ENCODE peak calls at places on chromosomes 7 and 10, in four cellular contexts. One of them, this sample, is unnamed.
A peak's percentile ranks its signal among the peaks of the same experiment; 100 is the strongest.

GRCh38 chr10:75932921-75933320 is 501.5 kb downstream of the LRMDA start:
- DNase-seq in WTC11: no peak
- DNase-seq in K562: no peak
- DNase-seq in HepG2: no peak
- DNase-seq in this sample: no peak

GRCh38 chr7:81871606-81872265 is 101.9 kb upstream of the HGF start:
- DNase-seq in WTC11: no peak
- DNase-seq in K562: no peak
- DNase-seq in HepG2: no peak
- DNase-seq in this sample: peak; percentile 5

GRCh38 chr10:48667960-48668541 is 16.6 kb upstream of the WDFY4 start:
- DNase-seq in WTC11: no peak
- DNase-seq in K562: no peak
- DNase-seq in HepG2: no peak
- DNase-seq in this sample: no peak

GRCh38 chr10:104254493-104255243 is at the start of gene GSTO1:
- DNase-seq in WTC11: peak; percentile 65
- DNase-seq in K562: peak; percentile 66
- DNase-seq in HepG2: peak; percentile 35
- DNase-seq in this sample: peak; percentile 86

GRCh38 chr7:130491841-130492518 is at the start of gene MEST:
- DNase-seq in WTC11: peak; percentile 51
- DNase-seq in K562: no peak
- DNase-seq in HepG2: no peak
- DNase-seq in this sample: peak; percentile 80

GRCh38 chr10:133567119-133567518 is 1.7 kb upstream of the SYCE1 start:
- DNase-seq in WTC11: no peak
- DNase-seq in K562: no peak
- DNase-seq in HepG2: no peak
- DNase-seq in this sample: no peak

GRCh38 chr10:11515596-11516418 is 95.6 kb downstream of the USP6NL start:
- DNase-seq in WTC11: peak; percentile 41
- DNase-seq in K562: peak; percentile 47
- DNase-seq in HepG2: peak; percentile 68
- DNase-seq in this sample: peak; percentile 55

GRCh38 chr7:142301299-142301698 is 43.4 kb upstream of the PRSS58 start:
- DNase-seq in WTC11: no peak
- DNase-seq in K562: no peak
- DNase-seq in HepG2: no peak
- DNase-seq in this sample: no peak

GRCh38 chr10:132891313-132891712 is 51.1 kb downstream of the CFAP46 start:
- DNase-seq in WTC11: no peak
- DNase-seq in K562: no peak
- DNase-seq in HepG2: no peak
- DNase-seq in this sample: no peak

GRCh38 chr7:148340438-148340837 is 250.1 kb upstream of the C7orf33 start:
- DNase-seq in WTC11: no peak
- DNase-seq in K562: no peak
- DNase-seq in HepG2: no peak
- DNase-seq in this sample: no peak

GRCh38 chr7:130843703-130844102 is 109.7 kb upstream of the KLF14 start:
- DNase-seq in WTC11: no peak
- DNase-seq in K562: no peak
- DNase-seq in HepG2: no peak
- DNase-seq in this sample: no peak

GRCh38 chr10:131729361-131729760 is 171.4 kb upstream of the PPP2R2D start:
- DNase-seq in WTC11: no peak
- DNase-seq in K562: no peak
- DNase-seq in HepG2: no peak
- DNase-seq in this sample: peak; percentile 17

GRCh38 chr10:76270464-76270863 is 839.0 kb downstream of the LRMDA start:
- DNase-seq in WTC11: no peak
- DNase-seq in K562: no peak
- DNase-seq in HepG2: no peak
- DNase-seq in this sample: no peak

GRCh38 chr7:504221-505081 is 15.2 kb downstream of the PDGFA start:
- DNase-seq in WTC11: peak; percentile 9
- DNase-seq in K562: no peak
- DNase-seq in HepG2: no peak
- DNase-seq in this sample: no peak
- TF ChIP-seq FOXJ3 in WTC11: no peak
- TF ChIP-seq FOXJ3 in K562: no peak
- TF ChIP-seq FOXJ3 in HepG2: no peak
- TF ChIP-seq FOXJ3 in this sample: no peak

DNA sequence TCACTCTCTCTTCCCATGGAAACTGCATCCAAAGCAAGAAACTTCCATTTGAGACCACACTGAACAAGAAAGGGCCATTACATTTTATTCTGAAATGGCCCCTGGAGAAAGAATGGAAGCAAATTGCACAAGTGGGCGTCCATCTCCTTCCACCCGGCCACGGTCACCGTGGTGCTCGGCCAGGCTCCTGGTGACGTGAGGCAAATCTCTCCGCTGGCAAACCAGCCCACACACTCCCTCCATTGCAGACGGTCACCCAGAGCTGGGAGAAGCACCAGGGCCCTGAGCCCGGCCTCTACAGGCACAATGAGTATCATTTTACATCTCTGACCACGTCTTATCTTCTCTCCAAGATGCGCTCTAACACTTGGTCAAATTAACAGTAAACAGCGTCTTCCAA is 126.1 kb upstream of the FAM20C start:
- DNase-seq in WTC11: no peak
- DNase-seq in K562: no peak
- DNase-seq in HepG2: no peak
- DNase-seq in this sample: no peak
- TF ChIP-seq FOXJ3 in WTC11: no peak
- TF ChIP-seq FOXJ3 in K562: no peak
- TF ChIP-seq FOXJ3 in HepG2: no peak
- TF ChIP-seq FOXJ3 in this sample: no peak

DNA sequence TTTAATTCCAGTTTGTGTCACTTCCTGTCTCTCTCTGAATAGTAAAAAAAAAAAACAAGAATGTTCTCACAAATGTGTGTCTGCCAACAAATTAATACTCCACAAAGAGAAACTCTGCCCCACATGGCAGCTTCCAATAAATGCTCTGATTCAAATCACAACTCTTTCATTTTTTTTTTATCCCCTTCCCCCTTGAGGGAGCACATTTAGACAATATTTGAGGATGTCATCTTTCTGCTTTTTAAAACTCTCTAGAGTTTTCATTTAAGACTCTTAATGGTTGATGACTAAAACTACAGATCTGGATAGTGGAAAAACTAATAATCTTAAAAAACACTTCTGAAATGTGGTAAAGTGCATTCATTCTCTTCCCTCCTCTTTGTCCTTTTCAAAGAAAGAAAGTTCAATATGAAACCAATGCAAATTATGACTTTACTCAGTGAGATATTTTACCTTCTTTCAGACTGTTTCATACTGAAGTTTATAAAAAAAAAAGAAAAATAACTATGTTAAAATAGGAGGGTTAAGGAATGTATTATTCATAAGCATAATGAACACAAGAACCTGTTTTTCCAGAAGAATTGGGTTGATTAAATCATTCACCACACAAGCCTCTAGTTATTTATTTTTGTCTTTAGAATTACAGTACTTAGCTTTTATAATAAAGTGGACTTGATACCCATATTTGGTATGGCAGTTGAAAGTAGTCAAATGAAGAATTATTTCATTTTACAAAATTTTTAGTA is 42.4 kb downstream of the ARID5B start:
- DNase-seq in WTC11: no peak
- DNase-seq in K562: no peak
- DNase-seq in HepG2: no peak
- DNase-seq in this sample: peak; percentile 22
- TF ChIP-seq FOXJ3 in WTC11: no peak
- TF ChIP-seq FOXJ3 in K562: no peak
- TF ChIP-seq FOXJ3 in HepG2: no peak
- TF ChIP-seq FOXJ3 in this sample: no peak

GRCh38 chr7:2114926-2115738 is 117.6 kb downstream of the MAD1L1 start:
- DNase-seq in WTC11: no peak
- DNase-seq in K562: no peak
- DNase-seq in HepG2: no peak
- DNase-seq in this sample: no peak

GRCh38 chr7:2112261-2113203 is 120.2 kb downstream of the MAD1L1 start:
- DNase-seq in WTC11: no peak
- DNase-seq in K562: no peak
- DNase-seq in HepG2: no peak
- DNase-seq in this sample: no peak

GRCh38 chr7:2116086-2116810 is 116.5 kb downstream of the MAD1L1 start:
- DNase-seq in WTC11: no peak
- DNase-seq in K562: no peak
- DNase-seq in HepG2: peak; percentile 35
- DNase-seq in this sample: no peak

GRCh38 chr7:2115739-2116065 is 117.0 kb downstream of the MAD1L1 start:
- DNase-seq in WTC11: no peak
- DNase-seq in K562: no peak
- DNase-seq in HepG2: no peak
- DNase-seq in this sample: no peak

DNA sequence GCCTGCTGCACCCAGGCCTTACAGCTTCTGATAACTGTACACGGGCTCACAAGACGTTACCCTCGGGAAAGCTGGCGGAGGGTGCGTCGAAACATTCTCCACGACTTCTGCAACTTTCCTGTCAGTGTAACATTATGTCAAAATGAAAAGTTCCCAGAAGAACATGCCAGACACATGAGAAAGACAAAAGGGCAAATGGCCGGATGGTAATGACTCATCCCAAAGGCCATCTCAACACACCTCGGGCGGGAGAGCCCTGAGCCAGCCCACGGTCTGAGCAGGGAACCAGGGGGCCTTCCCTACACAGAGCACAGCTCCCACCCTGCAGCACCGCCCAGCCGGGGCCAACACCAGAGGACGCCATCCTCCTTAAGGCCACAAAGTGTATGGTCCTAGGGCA is 118.7 kb downstream of the MAD1L1 start:
- DNase-seq in WTC11: no peak
- DNase-seq in K562: no peak
- DNase-seq in HepG2: no peak
- DNase-seq in this sample: no peak
- TF ChIP-seq FOXJ3 in WTC11: no peak
- TF ChIP-seq FOXJ3 in K562: no peak
- TF ChIP-seq FOXJ3 in HepG2: no peak
- TF ChIP-seq FOXJ3 in this sample: no peak

GRCh38 chr7:132035517-132036362 is 479.3 kb upstream of the PODXL start:
- DNase-seq in WTC11: no peak
- DNase-seq in K562: no peak
- DNase-seq in HepG2: no peak
- DNase-seq in this sample: no peak
- TF ChIP-seq FOXJ3 in WTC11: no peak
- TF ChIP-seq FOXJ3 in K562: no peak
- TF ChIP-seq FOXJ3 in HepG2: no peak
- TF ChIP-seq FOXJ3 in this sample: no peak